ENCODE peak calls at places on chromosome 20, in nine cellular contexts. T, Z, W, C, N, P, B, A and E are unnamed samples. For H3K36me3, the result is how much of the 10 kb centered on the place peaks cover.

GRCh38 chr20:21518292-21518991 is 4.6 kb upstream of the NKX2-2 start:
- DNase-seq in B (no peak), C (peak), A (no peak), P (no peak), W (peak), T (no peak), Z (no peak), N (peak), E (no peak)

GRCh38 chr20:21323640-21324039 is 20.5 kb downstream of the XRN2 start:
- DNase-seq in Z (no peak), T (no peak), B (no peak), C (no peak), P (no peak), A (no peak), N (no peak), W (peak), E (no peak)

GRCh38 chr20:37524221-37524700 is 3.2 kb downstream of the NNAT start:
- DNase-seq in P (peak), W (no peak), Z (no peak), B (no peak), A (no peak), T (no peak), N (no peak), C (no peak), E (no peak)

GRCh38 chr20:25140968-25141367 is 54.5 kb upstream of the ENTPD6 start:
- DNase-seq in W (no peak), T (no peak), Z (no peak), N (no peak), C (no peak), P (no peak), A (no peak), B (no peak), E (no peak)

GRCh38 chr20:44439318-44439717 is 36.4 kb upstream of the TTPAL start:
- DNase-seq in C (no peak), W (no peak), A (no peak), B (no peak), P (no peak), N (no peak), T (no peak), Z (no peak), E (no peak)

GRCh38 chr20:36573798-36574277 is 441 bp downstream of the TGIF2 start:
- DNase-seq in Z (no peak), A (no peak), W (peak), B (no peak), N (peak), T (peak), P (peak), C (peak), E (peak)

GRCh38 chr20:24389686-24390085 is 79.7 kb upstream of the SYNDIG1 start:
- DNase-seq in T (peak), A (no peak), W (no peak), N (peak), B (no peak), P (no peak), Z (peak), C (no peak), E (no peak)

GRCh38 chr20:11372831-11373230 is 544.9 kb upstream of the BTBD3 start:
- DNase-seq in Z (no peak), W (no peak), N (no peak), P (no peak), A (no peak), C (no peak), B (no peak), T (no peak), E (no peak)

GRCh38 chr20:21149344-21149743 is 23.5 kb downstream of the KIZ start:
- DNase-seq in P (no peak), N (no peak), C (no peak), A (no peak), Z (no peak), T (no peak), W (no peak), B (no peak), E (no peak)

GRCh38 chr20:5353624-5354496 is 37.1 kb upstream of the PROKR2 start:
- DNase-seq in P (no peak), C (no peak), B (no peak), N (no peak), A (no peak), T (no peak), W (peak), Z (no peak), E (no peak)

GRCh38 chr20:43736588-43737091 is 9.8 kb upstream of the GTSF1L start:
- DNase-seq in C (no peak), A (no peak), Z (no peak), B (no peak), T (no peak), W (peak), P (no peak), N (no peak), E (no peak)

GRCh38 chr20:57818418-57818817 is 108.6 kb upstream of the PMEPA1 start:
- DNase-seq in P (no peak), A (no peak), N (no peak), Z (no peak), W (no peak), B (no peak), T (no peak), C (no peak), E (no peak)

GRCh38 chr20:24341781-24342180 is 127.6 kb upstream of the SYNDIG1 start:
- DNase-seq in T (no peak), B (no peak), Z (no peak), W (no peak), A (no peak), C (no peak), P (no peak), N (no peak), E (no peak)

GRCh38 chr20:56328861-56329260 is 29.9 kb upstream of the FAM210B start:
- DNase-seq in B (no peak), P (no peak), T (no peak), Z (no peak), W (peak), C (no peak), N (no peak), A (no peak), E (no peak)

GRCh38 chr20:59082981-59083380 is 40.4 kb upstream of the PRELID3B start:
- DNase-seq in W (no peak), C (no peak), Z (no peak), P (no peak), A (no peak), N (no peak), T (no peak), B (no peak), E (no peak)

GRCh38 chr20:22585786-22586493 is 1.6 kb upstream of the FOXA2 start:
- DNase-seq in N (no peak), T (peak), A (no peak), B (no peak), C (no peak), P (no peak), Z (no peak), W (no peak), E (no peak)

GRCh38 chr20:22583773-22584629 is at the start of gene FOXA2:
- DNase-seq in P (no peak), N (peak), T (peak), W (no peak), B (no peak), A (no peak), Z (no peak), C (peak), E (no peak)

GRCh38 chr20:22586645-22587310 is 2.4 kb upstream of the FOXA2 start:
- DNase-seq in W (peak), N (no peak), P (peak), Z (no peak), B (no peak), A (no peak), C (peak), T (peak), E (no peak)

GRCh38 chr20:22584630-22584921 is 204 bp upstream of the FOXA2 start:
- DNase-seq in N (peak), C (no peak), Z (no peak), T (peak), B (no peak), W (no peak), P (no peak), A (no peak), E (no peak)

GRCh38 chr20:22584922-22585785 is 782 bp upstream of the FOXA2 start:
- DNase-seq in C (no peak), A (no peak), Z (no peak), W (no peak), N (no peak), B (no peak), T (peak), P (no peak), E (no peak)
- H3K27ac ChIP-seq in C (no peak), A (no peak), Z (no peak), W (no peak), N (peak), B (no peak), T (peak), P (no peak), E (no peak)

GRCh38 chr20:34433391-34433790 is 70.3 kb downstream of the ITCH start:
- DNase-seq in Z (no peak), A (no peak), P (no peak), W (no peak), N (no peak), C (no peak), T (no peak), B (no peak), E (no peak)

GRCh38 chr20:34439168-34439567 is 76.1 kb downstream of the ITCH start:
- DNase-seq in A (no peak), P (no peak), T (no peak), N (no peak), C (no peak), B (no peak), Z (no peak), W (no peak), E (no peak)

GRCh38 chr20:34437330-34437986 is 74.4 kb downstream of the ITCH start:
- DNase-seq in C (no peak), W (no peak), Z (no peak), A (no peak), N (no peak), T (no peak), P (no peak), B (no peak), E (no peak)

GRCh38 chr20:34431168-34431567 is 68.1 kb downstream of the ITCH start:
- DNase-seq in A (no peak), Z (no peak), P (no peak), C (no peak), N (no peak), W (no peak), T (no peak), B (no peak), E (no peak)

GRCh38 chr20:34435589-34435988 is 72.5 kb downstream of the ITCH start:
- DNase-seq in B (no peak), A (no peak), W (no peak), C (no peak), P (no peak), N (no peak), T (no peak), Z (no peak), E (no peak)
- H3K36me3 ChIP-seq in B (under half), A (half or more), W (under half), C (under half), P (under half), N (under half), T (under half), Z (half or more), E (under half)

GRCh38 chr20:8019998-8020247 is 362 bp upstream of the TMX4 start:
- DNase-seq in Z (no peak), P (no peak), A (no peak), B (no peak), N (no peak), T (no peak), C (no peak), W (no peak), E (no peak)
- H3K4me3 ChIP-seq in Z (peak), P (peak), A (peak), B (peak), N (peak), T (no peak), C (peak), W (peak), E (peak)

GRCh38 chr20:1566701-1567100 is 9.2 kb upstream of the SIRPD start:
- DNase-seq in W (no peak), N (no peak), Z (no peak), P (no peak), C (no peak), B (no peak), A (no peak), T (no peak), E (no peak)

GRCh38 chr20:1565461-1565860 is 8.0 kb upstream of the SIRPD start:
- DNase-seq in T (no peak), Z (no peak), W (no peak), B (no peak), P (no peak), C (no peak), A (no peak), N (no peak), E (no peak)

GRCh38 chr20:1568166-1568490 is 10.6 kb upstream of the SIRPD start:
- DNase-seq in P (no peak), A (no peak), B (no peak), C (no peak), T (no peak), W (no peak), Z (no peak), N (no peak), E (no peak)

GRCh38 chr20:1569417-1569861 is 11.9 kb upstream of the SIRPD start:
- DNase-seq in B (no peak), Z (no peak), N (peak), A (no peak), P (no peak), W (peak), C (no peak), T (no peak), E (no peak)

GRCh38 chr20:1567392-1568165 is 10.1 kb upstream of the SIRPD start:
- DNase-seq in W (no peak), N (no peak), A (no peak), P (no peak), B (no peak), C (no peak), T (no peak), Z (no peak), E (no peak)
- H3K27ac ChIP-seq in W (no peak), N (peak), A (no peak), P (no peak), B (no peak), C (no peak), T (no peak), Z (no peak), E (no peak)

GRCh38 chr20:3027987-3028386 is 15.4 kb upstream of the GNRH2 start:
- DNase-seq in W (no peak), B (no peak), T (no peak), Z (no peak), A (no peak), P (no peak), C (no peak), N (no peak), E (no peak)
- H3K36me3 ChIP-seq in W (under half), B (half or more), T (under half), Z (half or more), A (half or more), P (half or more), C (half or more), N (under half), E (under half)

DNA sequence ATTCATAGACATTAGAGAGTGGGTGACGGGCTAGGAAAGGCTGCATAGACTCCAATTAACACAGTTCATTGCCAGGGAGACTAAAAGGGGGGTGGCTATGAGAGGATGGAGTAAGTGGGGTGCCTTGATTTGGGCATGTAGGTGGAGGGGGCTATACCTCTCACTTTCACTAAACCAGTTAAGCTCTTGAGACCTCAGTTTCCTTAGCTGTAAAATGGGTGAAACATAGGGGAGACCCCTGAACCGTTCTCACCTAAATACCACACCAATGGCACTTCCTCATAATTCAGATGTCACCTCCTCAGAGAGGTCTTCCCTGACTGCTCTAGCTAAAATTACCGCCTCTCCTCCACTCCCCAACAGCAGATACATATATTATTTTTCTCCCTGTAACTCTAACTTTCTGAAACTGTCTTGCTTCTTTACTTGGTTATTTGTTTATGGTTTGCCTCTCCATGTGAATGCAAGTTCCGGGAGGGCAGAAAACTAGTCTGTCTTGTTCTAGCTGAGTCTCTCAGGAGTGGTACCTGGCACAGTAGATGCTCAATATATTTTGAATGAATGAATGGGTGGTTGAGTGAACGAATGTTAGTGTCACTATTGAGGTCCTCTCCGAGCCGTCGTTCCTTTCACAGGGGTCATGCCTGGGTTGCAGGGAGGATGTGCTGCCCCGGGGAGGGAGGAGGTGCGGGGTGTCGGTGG is 615 bp upstream of the EYA2 start:
- DNase-seq in C (no peak), T (no peak), A (no peak), B (no peak), P (no peak), Z (no peak), N (no peak), W (no peak), E (no peak)
- H3K4me3 ChIP-seq in C (no peak), T (no peak), A (peak), B (peak), P (peak), Z (peak), N (no peak), W (no peak), E (no peak)

GRCh38 chr20:50338479-50339195 is 148.0 kb downstream of the CEBPB start:
- DNase-seq in P (no peak), C (no peak), B (peak), W (no peak), A (no peak), T (no peak), N (no peak), Z (no peak), E (peak)
- H3K27ac ChIP-seq in P (no peak), C (no peak), B (no peak), W (peak), A (peak), T (peak), N (peak), Z (peak), E (no peak)

GRCh38 chr20:2837561-2837960 is 2.9 kb downstream of the PCED1A start:
- DNase-seq in B (no peak), Z (no peak), A (no peak), W (no peak), T (no peak), P (no peak), C (no peak), N (no peak), E (no peak)

GRCh38 chr20:2835331-2835796 is 5.1 kb downstream of the PCED1A start:
- DNase-seq in N (no peak), T (no peak), B (no peak), P (no peak), A (no peak), Z (no peak), C (no peak), W (no peak), E (no peak)

GRCh38 chr20:2834401-2834800 is 6.1 kb downstream of the PCED1A start:
- DNase-seq in C (no peak), W (no peak), T (no peak), P (no peak), Z (no peak), N (no peak), B (no peak), A (no peak), E (no peak)

GRCh38 chr20:2838170-2838797 is 2.2 kb downstream of the PCED1A start:
- DNase-seq in Z (no peak), A (no peak), C (no peak), P (no peak), N (no peak), W (no peak), B (no peak), T (no peak), E (no peak)

DNA sequence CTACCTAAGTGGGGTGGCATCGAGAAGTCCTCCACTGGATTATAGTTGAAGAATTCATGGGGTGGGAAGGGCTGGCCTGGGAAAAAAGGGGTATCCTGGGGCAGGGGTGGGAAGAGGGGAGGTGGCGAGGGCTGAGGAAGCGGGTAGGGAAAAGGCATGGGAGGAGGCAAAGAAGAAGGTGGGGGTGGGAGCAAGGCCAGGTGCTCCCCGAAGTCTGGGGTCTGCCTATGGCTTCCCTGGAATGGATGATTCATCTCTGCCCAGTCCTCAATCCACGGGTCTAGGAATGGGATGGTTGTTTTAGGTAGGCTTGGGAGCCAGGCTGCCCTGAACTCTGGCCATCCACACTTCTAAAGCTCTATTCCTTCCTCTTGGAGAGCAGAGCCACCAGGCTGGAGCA is 4.4 kb downstream of the PCED1A start:
- DNase-seq in N (no peak), T (no peak), W (no peak), P (no peak), A (no peak), Z (no peak), C (no peak), B (no peak), E (no peak)
- H3K36me3 ChIP-seq in N (under half), T (under half), W (under half), P (under half), A (under half), Z (under half), C (under half), B (under half), E (under half)

GRCh38 chr20:46683939-46684750 is 5.1 kb downstream of the TP53RK start:
- DNase-seq in C (peak), B (no peak), P (peak), N (peak), T (peak), Z (peak), W (peak), A (no peak), E (no peak)
- H3K4me3 ChIP-seq in C (no peak), B (peak), P (peak), N (peak), T (no peak), Z (peak), W (no peak), A (peak), E (no peak)

GRCh38 chr20:8474027-8474668 is 342.1 kb downstream of the PLCB1 start:
- DNase-seq in W (no peak), P (no peak), N (no peak), T (no peak), B (no peak), C (no peak), Z (no peak), A (no peak), E (no peak)
- H3K27ac ChIP-seq in W (no peak), P (no peak), N (no peak), T (no peak), B (no peak), C (no peak), Z (no peak), A (no peak), E (no peak)